ENCODE peak calls at places on chromosome 1, in six cellular contexts. One of them, this sample, is unnamed.

GRCh38 chr1:16112558-16113555 is 39.4 kb upstream of the FAM131C start:
- DNase-seq in K562: no peak
- DNase-seq in GM23248: no peak
- DNase-seq in mesendoderm: peak
- DNase-seq in IMR-90: no peak
- DNase-seq in PC-3: no peak
- DNase-seq in this sample: no peak

GRCh38 chr1:99943238-99943794 is 26.5 kb upstream of the SLC35A3 start:
- DNase-seq in K562: peak
- DNase-seq in GM23248: peak
- DNase-seq in mesendoderm: peak
- DNase-seq in IMR-90: peak
- DNase-seq in PC-3: peak
- DNase-seq in this sample: peak

GRCh38 chr1:19955529-19956170 is 23.8 kb downstream of the PLA2G2A start:
- DNase-seq in K562: no peak
- DNase-seq in GM23248: no peak
- DNase-seq in mesendoderm: no peak
- DNase-seq in IMR-90: no peak
- DNase-seq in PC-3: no peak
- DNase-seq in this sample: no peak

GRCh38 chr1:43858324-43858723 is 75.3 kb upstream of the ARTN start:
- DNase-seq in K562: no peak
- DNase-seq in GM23248: peak
- DNase-seq in mesendoderm: peak
- DNase-seq in IMR-90: peak
- DNase-seq in PC-3: peak
- DNase-seq in this sample: peak

GRCh38 chr1:229271448-229272120 is 673 bp downstream of the RAB4A start:
- DNase-seq in K562: peak
- DNase-seq in GM23248: peak
- DNase-seq in mesendoderm: peak
- DNase-seq in IMR-90: peak
- DNase-seq in PC-3: peak
- DNase-seq in this sample: peak

GRCh38 chr1:20308569-20308968 is 17.9 kb downstream of the VWA5B1 start:
- DNase-seq in K562: peak
- DNase-seq in GM23248: no peak
- DNase-seq in mesendoderm: peak
- DNase-seq in IMR-90: no peak
- DNase-seq in PC-3: no peak
- DNase-seq in this sample: no peak

GRCh38 chr1:59697138-59697811 is 117.5 kb upstream of the HOOK1 start:
- DNase-seq in K562: no peak
- DNase-seq in GM23248: peak
- DNase-seq in mesendoderm: no peak
- DNase-seq in IMR-90: no peak
- DNase-seq in PC-3: no peak
- DNase-seq in this sample: peak

GRCh38 chr1:211609120-211610024 is 30.4 kb upstream of the SLC30A1 start:
- DNase-seq in K562: no peak
- DNase-seq in GM23248: no peak
- DNase-seq in mesendoderm: no peak
- DNase-seq in IMR-90: peak
- DNase-seq in PC-3: no peak
- DNase-seq in this sample: peak

GRCh38 chr1:60916178-60916577 is 166.2 kb upstream of the NFIA start:
- DNase-seq in K562: no peak
- DNase-seq in GM23248: no peak
- DNase-seq in mesendoderm: no peak
- DNase-seq in IMR-90: no peak
- DNase-seq in PC-3: no peak
- DNase-seq in this sample: no peak

GRCh38 chr1:111032295-111032897 is 68.7 kb upstream of the LRIF1 start:
- DNase-seq in K562: peak
- DNase-seq in GM23248: peak
- DNase-seq in mesendoderm: peak
- DNase-seq in IMR-90: peak
- DNase-seq in PC-3: peak
- DNase-seq in this sample: no peak

GRCh38 chr1:24566266-24566867 is 10.5 kb downstream of the NCMAP start:
- DNase-seq in K562: no peak
- DNase-seq in GM23248: no peak
- DNase-seq in mesendoderm: no peak
- DNase-seq in IMR-90: peak
- DNase-seq in PC-3: peak
- DNase-seq in this sample: no peak

GRCh38 chr1:204416589-204417230 is 5.1 kb upstream of the PPP1R15B start:
- DNase-seq in K562: no peak
- DNase-seq in GM23248: no peak
- DNase-seq in mesendoderm: no peak
- DNase-seq in IMR-90: no peak
- DNase-seq in PC-3: no peak
- DNase-seq in this sample: no peak

GRCh38 chr1:9080704-9081291 is 11.4 kb upstream of the SLC2A5 start:
- DNase-seq in K562: no peak
- DNase-seq in GM23248: no peak
- DNase-seq in mesendoderm: no peak
- DNase-seq in IMR-90: no peak
- DNase-seq in PC-3: peak
- DNase-seq in this sample: peak

GRCh38 chr1:5683446-5683845 is 308.8 kb downstream of the NPHP4 start:
- DNase-seq in K562: no peak
- DNase-seq in GM23248: no peak
- DNase-seq in mesendoderm: peak
- DNase-seq in IMR-90: no peak
- DNase-seq in PC-3: no peak
- DNase-seq in this sample: no peak

GRCh38 chr1:186643600-186643999 is 36.6 kb downstream of the PTGS2 start:
- DNase-seq in K562: no peak
- DNase-seq in GM23248: peak
- DNase-seq in mesendoderm: no peak
- DNase-seq in IMR-90: peak
- DNase-seq in PC-3: peak
- DNase-seq in this sample: no peak

GRCh38 chr1:172551279-172551678 is 18.3 kb downstream of the SUCO start:
- DNase-seq in K562: no peak
- DNase-seq in GM23248: no peak
- DNase-seq in mesendoderm: no peak
- DNase-seq in IMR-90: no peak
- DNase-seq in PC-3: no peak
- DNase-seq in this sample: no peak

GRCh38 chr1:206856674-206857464 is 8.6 kb upstream of the IL20 start:
- DNase-seq in K562: peak
- DNase-seq in GM23248: peak
- DNase-seq in mesendoderm: peak
- DNase-seq in IMR-90: no peak
- DNase-seq in PC-3: peak
- DNase-seq in this sample: no peak

GRCh38 chr1:245304698-245305097 is 149.9 kb downstream of the KIF26B start:
- DNase-seq in K562: no peak
- DNase-seq in GM23248: peak
- DNase-seq in mesendoderm: no peak
- DNase-seq in IMR-90: no peak
- DNase-seq in PC-3: no peak
- DNase-seq in this sample: no peak

GRCh38 chr1:83692524-83693336 is 306.2 kb downstream of the TTLL7 start:
- DNase-seq in K562: no peak
- DNase-seq in GM23248: peak
- DNase-seq in mesendoderm: peak
- DNase-seq in IMR-90: peak
- DNase-seq in PC-3: peak
- DNase-seq in this sample: peak

GRCh38 chr1:178021955-178022354 is 52.1 kb upstream of the SEC16B start:
- DNase-seq in K562: no peak
- DNase-seq in GM23248: no peak
- DNase-seq in mesendoderm: no peak
- DNase-seq in IMR-90: no peak
- DNase-seq in PC-3: no peak
- DNase-seq in this sample: no peak

GRCh38 chr1:156233421-156234127 is 8.4 kb upstream of the BGLAP start:
- DNase-seq in K562: no peak
- DNase-seq in GM23248: peak
- DNase-seq in mesendoderm: peak
- DNase-seq in IMR-90: peak
- DNase-seq in PC-3: peak
- DNase-seq in this sample: peak

GRCh38 chr1:79603862-79604261 is 597.3 kb upstream of the ADGRL4 start:
- DNase-seq in K562: no peak
- DNase-seq in GM23248: peak
- DNase-seq in mesendoderm: peak
- DNase-seq in IMR-90: peak
- DNase-seq in PC-3: peak
- DNase-seq in this sample: peak

GRCh38 chr1:228064741-228065542 is 17.6 kb upstream of the ARF1 start:
- DNase-seq in K562: no peak
- DNase-seq in GM23248: no peak
- DNase-seq in mesendoderm: no peak
- DNase-seq in IMR-90: no peak
- DNase-seq in PC-3: no peak
- DNase-seq in this sample: no peak

GRCh38 chr1:20320734-20321133 is 30.1 kb downstream of the VWA5B1 start:
- DNase-seq in K562: no peak
- DNase-seq in GM23248: no peak
- DNase-seq in mesendoderm: no peak
- DNase-seq in IMR-90: no peak
- DNase-seq in PC-3: no peak
- DNase-seq in this sample: no peak

GRCh38 chr1:147676306-147677085 is 6.2 kb upstream of the ACP6 start:
- DNase-seq in K562: no peak
- DNase-seq in GM23248: peak
- DNase-seq in mesendoderm: peak
- DNase-seq in IMR-90: peak
- DNase-seq in PC-3: peak
- DNase-seq in this sample: peak

DNA sequence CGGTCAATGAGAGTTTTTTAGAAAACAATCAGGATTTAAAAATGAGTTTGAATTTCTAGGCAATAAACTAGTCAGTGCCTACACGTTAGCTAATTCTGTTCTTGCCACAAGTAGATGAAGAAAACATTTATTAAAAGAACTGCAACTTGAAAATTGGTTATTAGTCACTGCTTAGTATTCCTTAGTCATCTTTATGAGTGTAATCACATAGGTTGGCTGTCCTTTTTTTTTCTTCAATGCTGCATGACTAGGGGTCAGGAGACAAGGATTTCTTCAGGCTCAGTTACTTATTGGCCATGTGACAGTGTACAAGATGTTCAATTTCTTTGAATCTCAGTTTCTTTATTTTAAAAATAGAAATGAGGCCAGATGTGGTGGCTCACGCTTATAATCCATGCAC is 17.1 kb downstream of the SOAT1 start:
- DNase-seq in K562: no peak
- DNase-seq in GM23248: peak
- DNase-seq in mesendoderm: no peak
- DNase-seq in IMR-90: peak
- DNase-seq in PC-3: peak
- DNase-seq in this sample: peak
- H3K9ac ChIP-seq in K562: no peak
- H3K9ac ChIP-seq in GM23248: peak
- H3K9ac ChIP-seq in mesendoderm: no peak
- H3K9ac ChIP-seq in IMR-90: no peak
- H3K9ac ChIP-seq in PC-3: no peak
- H3K9ac ChIP-seq in this sample: no peak

GRCh38 chr1:64107041-64107440 is 96.4 kb upstream of the UBE2U start:
- DNase-seq in K562: no peak
- DNase-seq in GM23248: no peak
- DNase-seq in mesendoderm: no peak
- DNase-seq in IMR-90: no peak
- DNase-seq in PC-3: no peak
- DNase-seq in this sample: no peak
- H3K4me3 ChIP-seq in K562: no peak
- H3K4me3 ChIP-seq in GM23248: no peak
- H3K4me3 ChIP-seq in mesendoderm: no peak
- H3K4me3 ChIP-seq in IMR-90: no peak
- H3K4me3 ChIP-seq in PC-3: no peak
- H3K4me3 ChIP-seq in this sample: no peak

DNA sequence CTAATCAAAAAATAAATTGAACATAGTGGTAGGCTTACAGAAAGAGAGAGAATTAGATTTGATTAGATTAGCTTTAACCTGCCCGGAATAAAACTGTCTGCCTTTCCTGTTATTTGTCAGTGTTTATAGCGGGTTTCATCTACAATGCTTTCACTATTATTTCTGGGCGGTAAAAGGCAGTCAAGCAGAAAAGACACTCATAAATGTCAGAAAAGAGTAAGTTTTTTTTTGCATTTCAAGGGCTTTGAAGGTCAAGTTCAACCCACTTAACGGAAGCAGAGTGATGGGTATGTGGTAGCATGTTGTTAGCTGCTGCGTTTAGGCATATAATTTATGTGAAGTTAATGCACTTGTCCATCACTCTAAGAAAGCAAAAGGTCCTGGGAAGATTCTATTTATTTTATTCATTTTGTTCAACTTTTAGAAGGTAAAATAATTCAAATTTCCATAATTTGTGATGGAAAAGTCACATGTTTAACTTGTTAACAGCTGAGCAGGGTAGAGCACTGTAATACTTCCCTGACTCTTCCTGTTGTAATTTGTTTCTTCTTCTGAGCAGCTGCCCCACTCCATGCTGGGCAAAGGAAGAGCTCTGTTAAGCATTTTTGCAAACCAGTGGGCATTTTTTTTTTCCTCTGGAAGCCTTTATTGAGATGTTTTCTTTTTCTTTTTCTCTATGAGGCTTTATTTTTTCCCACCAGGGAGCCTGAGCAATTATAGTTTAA is 220.1 kb downstream of the ST6GALNAC3 start:
- DNase-seq in K562: no peak
- DNase-seq in GM23248: no peak
- DNase-seq in mesendoderm: no peak
- DNase-seq in IMR-90: no peak
- DNase-seq in PC-3: no peak
- DNase-seq in this sample: no peak
- H3K9ac ChIP-seq in K562: no peak
- H3K9ac ChIP-seq in GM23248: no peak
- H3K9ac ChIP-seq in mesendoderm: no peak
- H3K9ac ChIP-seq in IMR-90: no peak
- H3K9ac ChIP-seq in PC-3: no peak
- H3K9ac ChIP-seq in this sample: no peak

GRCh38 chr1:3408751-3409266 is 45.7 kb upstream of the ARHGEF16 start:
- DNase-seq in K562: no peak
- DNase-seq in GM23248: no peak
- DNase-seq in mesendoderm: no peak
- DNase-seq in IMR-90: no peak
- DNase-seq in PC-3: no peak
- DNase-seq in this sample: no peak

GRCh38 chr1:3412376-3412775 is 42.1 kb upstream of the ARHGEF16 start:
- DNase-seq in K562: no peak
- DNase-seq in GM23248: no peak
- DNase-seq in mesendoderm: no peak
- DNase-seq in IMR-90: no peak
- DNase-seq in PC-3: no peak
- DNase-seq in this sample: no peak

GRCh38 chr1:3410435-3410915 is 44.0 kb upstream of the ARHGEF16 start:
- DNase-seq in K562: no peak
- DNase-seq in GM23248: no peak
- DNase-seq in mesendoderm: no peak
- DNase-seq in IMR-90: no peak
- DNase-seq in PC-3: no peak
- DNase-seq in this sample: no peak

GRCh38 chr1:3411806-3412205 is 42.7 kb upstream of the ARHGEF16 start:
- DNase-seq in K562: no peak
- DNase-seq in GM23248: no peak
- DNase-seq in mesendoderm: no peak
- DNase-seq in IMR-90: no peak
- DNase-seq in PC-3: no peak
- DNase-seq in this sample: no peak

GRCh38 chr1:3409737-3410434 is 44.6 kb upstream of the ARHGEF16 start:
- DNase-seq in K562: no peak
- DNase-seq in GM23248: peak
- DNase-seq in mesendoderm: peak
- DNase-seq in IMR-90: peak
- DNase-seq in PC-3: peak
- DNase-seq in this sample: peak
- H3K4me3 ChIP-seq in K562: no peak
- H3K4me3 ChIP-seq in GM23248: no peak
- H3K4me3 ChIP-seq in mesendoderm: no peak
- H3K4me3 ChIP-seq in IMR-90: no peak
- H3K4me3 ChIP-seq in PC-3: no peak
- H3K4me3 ChIP-seq in this sample: no peak

This sample was measured in fibroblast of lung.